ENCODE peak calls at places on chromosomes 6 and 20, in ten cellular contexts. S, Q, D, A, X, U, Z, F, L and T are unnamed samples.

GRCh38 chr6:163179721-163180120 is 234.8 kb upstream of the QKI start:
- DNase-seq in S (peak), Q (no peak), D (no peak), A (no peak), X (no peak), U (no peak), Z (no peak), F (no peak), L (no peak), T (no peak)

GRCh38 chr6:99424022-99424421 is 1.1 kb downstream of the PNISR start:
- DNase-seq in S (no peak), Q (no peak), D (no peak), A (no peak), X (no peak), U (no peak), Z (no peak), F (no peak), L (no peak), T (no peak)

GRCh38 chr6:11217360-11218076 is 14.9 kb downstream of the NEDD9 start:
- DNase-seq in S (no peak), Q (no peak), D (no peak), A (no peak), X (no peak), U (no peak), Z (no peak), F (peak), L (no peak), T (no peak)

GRCh38 chr6:16540804-16541752 is 220.2 kb downstream of the ATXN1 start:
- DNase-seq in S (no peak), Q (no peak), D (no peak), A (no peak), X (no peak), U (no peak), Z (peak), F (no peak), L (no peak), T (no peak)

GRCh38 chr6:132286298-132287019 is 114.8 kb downstream of the MOXD1 start:
- DNase-seq in S (no peak), Q (no peak), D (no peak), A (no peak), X (no peak), U (no peak), Z (no peak), F (no peak), L (no peak), T (no peak)

GRCh38 chr6:167825759-167826229 is 917 bp upstream of the AFDN start:
- DNase-seq in S (peak), Q (peak), D (peak), A (no peak), X (no peak), U (peak), Z (peak), F (peak), L (no peak), T (no peak)

GRCh38 chr6:108561742-108562502 is 1.2 kb downstream of the FOXO3 start:
- DNase-seq in S (peak), Q (peak), D (no peak), A (no peak), X (no peak), U (peak), Z (peak), F (peak), L (no peak), T (peak)

GRCh38 chr6:144899161-144899560 is 614.0 kb downstream of the UTRN start:
- DNase-seq in S (no peak), Q (no peak), D (no peak), A (no peak), X (no peak), U (no peak), Z (peak), F (no peak), L (no peak), T (peak)

GRCh38 chr6:144953552-144954240 is 668.6 kb downstream of the UTRN start:
- DNase-seq in S (peak), Q (no peak), D (no peak), A (no peak), X (no peak), U (no peak), Z (peak), F (no peak), L (no peak), T (peak)

GRCh38 chr20:33516882-33517281 is 27.0 kb downstream of the CBFA2T2 start:
- DNase-seq in S (no peak), Q (no peak), D (no peak), A (no peak), X (no peak), U (no peak), Z (peak), F (peak), L (no peak), T (peak)

GRCh38 chr6:13355043-13355945 is 27.0 kb upstream of the TBC1D7 start:
- DNase-seq in S (no peak), Q (no peak), D (no peak), A (no peak), X (no peak), U (no peak), Z (peak), F (no peak), L (no peak), T (peak)

GRCh38 chr6:142761756-142762155 is 183.2 kb downstream of the HIVEP2 start:
- DNase-seq in S (no peak), Q (no peak), D (no peak), A (no peak), X (no peak), U (no peak), Z (no peak), F (no peak), L (no peak), T (no peak)

GRCh38 chr6:132132911-132133639 is 181.9 kb upstream of the CCN2 start:
- DNase-seq in S (no peak), Q (no peak), D (no peak), A (no peak), X (no peak), U (no peak), Z (peak), F (no peak), L (no peak), T (peak)

GRCh38 chr6:3850451-3851203 is 1.5 kb downstream of the FAM50B start:
- DNase-seq in S (no peak), Q (no peak), D (peak), A (no peak), X (no peak), U (no peak), Z (no peak), F (no peak), L (no peak), T (no peak)

GRCh38 chr6:3884007-3884745 is 35.0 kb downstream of the FAM50B start:
- DNase-seq in S (peak), Q (peak), D (no peak), A (no peak), X (no peak), U (no peak), Z (peak), F (no peak), L (no peak), T (peak)

GRCh38 chr6:169930799-169931198 is 179.4 kb downstream of the ERMARD start:
- DNase-seq in S (no peak), Q (no peak), D (peak), A (no peak), X (no peak), U (no peak), Z (no peak), F (no peak), L (no peak), T (no peak)

GRCh38 chr6:47097092-47097945 is 55.2 kb upstream of the ADGRF1 start:
- DNase-seq in S (peak), Q (peak), D (no peak), A (peak), X (no peak), U (peak), Z (peak), F (peak), L (peak), T (peak)

GRCh38 chr6:6751197-6751596 is 162.7 kb downstream of the LY86 start:
- DNase-seq in S (peak), Q (no peak), D (no peak), A (no peak), X (no peak), U (no peak), Z (no peak), F (no peak), L (no peak), T (no peak)

GRCh38 chr6:133890941-133891813 is 2.3 kb downstream of the TCF21 start:
- DNase-seq in S (peak), Q (peak), D (no peak), A (no peak), X (no peak), U (no peak), Z (peak), F (peak), L (no peak), T (peak)

GRCh38 chr20:5181955-5182354 is 55.1 kb downstream of the CDS2 start:
- DNase-seq in S (no peak), Q (no peak), D (no peak), A (no peak), X (no peak), U (no peak), Z (peak), F (no peak), L (no peak), T (peak)

GRCh38 chr6:158739673-158740072 is 79.5 kb downstream of the EZR start:
- DNase-seq in S (no peak), Q (no peak), D (no peak), A (no peak), X (no peak), U (no peak), Z (no peak), F (no peak), L (no peak), T (no peak)

GRCh38 chr6:167700199-167700598 is 126.5 kb upstream of the AFDN start:
- DNase-seq in S (no peak), Q (no peak), D (no peak), A (no peak), X (no peak), U (no peak), Z (no peak), F (no peak), L (no peak), T (no peak)

GRCh38 chr6:3455490-3456394 is 1.1 kb downstream of the SLC22A23 start:
- DNase-seq in S (peak), Q (peak), D (peak), A (no peak), X (no peak), U (peak), Z (peak), F (peak), L (no peak), T (no peak)